ENCODE peak calls at places on chromosome 13, in four cellular contexts. D, O, J and H are unnamed samples.

GRCh38 chr13:39777527-39778061 is 122.1 kb downstream of the COG6 start:
- DNase-seq in J (no peak), D (peak; percentile 60), O (peak; percentile 59), H (peak; percentile 54)

GRCh38 chr13:50236898-50237318 is 221.7 kb downstream of the KCNRG start:
- DNase-seq in J (no peak), D (no peak), O (no peak), H (no peak)

GRCh38 chr13:49368688-49369087 is 75.2 kb downstream of the CAB39L start:
- DNase-seq in D (no peak), O (no peak), J (no peak), H (no peak)

GRCh38 chr13:21071015-21071414 is 9.6 kb upstream of the LATS2 start:
- DNase-seq in D (no peak), J (no peak), O (no peak), H (no peak)

GRCh38 chr13:22482496-22483000 is 698.2 kb upstream of the SGCG start:
- DNase-seq in O (no peak), D (no peak), J (no peak), H (no peak)

GRCh38 chr13:74144269-74144668 is 10.1 kb upstream of the KLF12 start:
- DNase-seq in O (no peak), J (no peak), D (no peak), H (no peak)

GRCh38 chr13:74250738-74251190 is 116.6 kb upstream of the KLF12 start:
- DNase-seq in D (peak; percentile 71), J (no peak), O (peak; percentile 20), H (peak; percentile 14)

GRCh38 chr13:47112205-47112896 is 215.5 kb upstream of the HTR2A start:
- DNase-seq in J (no peak), O (peak; percentile 30), D (no peak), H (no peak)

GRCh38 chr13:95552539-95553270 is at the start of gene CLDN10:
- DNase-seq in D (no peak), J (peak; percentile 21), O (no peak), H (no peak)

GRCh38 chr13:114151565-114152284 is 19.3 kb upstream of the RASA3 start:
- DNase-seq in D (no peak), J (no peak), O (peak; percentile 84), H (no peak)

GRCh38 chr13:34076319-34076718 is 258.4 kb downstream of the RFC3 start:
- DNase-seq in D (no peak), O (no peak), J (no peak), H (no peak)

GRCh38 chr13:46490129-46490528 is 62.8 kb upstream of the LRCH1 start:
- DNase-seq in J (no peak), D (no peak), O (no peak), H (no peak)

GRCh38 chr13:25738342-25738771 is 313.5 kb downstream of the SHISA2 start:
- DNase-seq in J (no peak), D (no peak), O (no peak), H (no peak)

GRCh38 chr13:49214917-49215376 is 5.2 kb upstream of the MLNR start:
- DNase-seq in J (no peak), D (no peak), O (no peak), H (no peak)

GRCh38 chr13:70856706-70857105 is 748.5 kb upstream of the KLHL1 start:
- DNase-seq in D (no peak), J (no peak), O (no peak), H (no peak)

GRCh38 chr13:98324105-98324504 is 147.0 kb upstream of the RNF113B start:
- DNase-seq in D (no peak), J (no peak), O (no peak), H (no peak)

GRCh38 chr13:31310781-31311180 is 111.0 kb downstream of the B3GLCT start:
- DNase-seq in D (no peak), O (no peak), J (no peak), H (no peak)

GRCh38 chr13:19794552-19795143 is 11.9 kb upstream of the PSPC1 start:
- DNase-seq in D (no peak), J (no peak), O (peak; percentile 65), H (no peak)

GRCh38 chr13:64810701-64811258 is 2419.4 kb downstream of the PCDH9 start:
- DNase-seq in J (no peak), O (no peak), D (no peak), H (no peak)

GRCh38 chr13:41389580-41389979 is 67.8 kb upstream of the RGCC start:
- DNase-seq in O (no peak), D (no peak), J (no peak), H (no peak)

GRCh38 chr13:21670883-21671792 is at the start of gene FGF9:
- DNase-seq in O (peak; percentile 71), D (no peak), J (peak; percentile 46), H (peak; percentile 25)

GRCh38 chr13:80235559-80236296 is 105.2 kb downstream of the SPRY2 start:
- DNase-seq in O (peak; percentile 13), D (no peak), J (no peak), H (no peak)